ENCODE peak calls at places on chromosomes 12 and 14, in four cellular contexts. One of them, this sample, is unnamed.

GRCh38 chr14:105316968-105317498 is 2.5 kb downstream of the PACS2 start:
- DNase-seq in A549: no peak
- DNase-seq in GM12878: no peak
- DNase-seq in endothelial cell of umbilical vein: no peak
- DNase-seq in this sample: no peak

GRCh38 chr12:14928946-14929345 is 9.4 kb downstream of the ERP27 start:
- DNase-seq in A549: no peak
- DNase-seq in GM12878: no peak
- DNase-seq in endothelial cell of umbilical vein: peak
- DNase-seq in this sample: no peak

GRCh38 chr12:94405378-94406116 is 54.1 kb downstream of the CEP83 start:
- DNase-seq in A549: no peak
- DNase-seq in GM12878: peak
- DNase-seq in endothelial cell of umbilical vein: no peak
- DNase-seq in this sample: no peak

GRCh38 chr14:30138517-30138916 is 210.9 kb upstream of the PRKD1 start:
- DNase-seq in A549: no peak
- DNase-seq in GM12878: no peak
- DNase-seq in endothelial cell of umbilical vein: no peak
- DNase-seq in this sample: no peak

GRCh38 chr12:54304187-54304810 is 3.5 kb upstream of the NFE2 start:
- DNase-seq in A549: peak
- DNase-seq in GM12878: no peak
- DNase-seq in endothelial cell of umbilical vein: no peak
- DNase-seq in this sample: peak

GRCh38 chr12:64560395-64561301 is 49.6 kb upstream of the RASSF3 start:
- DNase-seq in A549: peak
- DNase-seq in GM12878: no peak
- DNase-seq in endothelial cell of umbilical vein: peak
- DNase-seq in this sample: peak

GRCh38 chr12:79454338-79454777 is 236.4 kb downstream of the PAWR start:
- DNase-seq in A549: no peak
- DNase-seq in GM12878: no peak
- DNase-seq in endothelial cell of umbilical vein: peak
- DNase-seq in this sample: no peak

GRCh38 chr12:47317182-47317915 is 237.6 kb upstream of the AMIGO2 start:
- DNase-seq in A549: no peak
- DNase-seq in GM12878: no peak
- DNase-seq in endothelial cell of umbilical vein: no peak
- DNase-seq in this sample: no peak

GRCh38 chr12:40224439-40225291 is at the start of gene LRRK2:
- DNase-seq in A549: peak
- DNase-seq in GM12878: no peak
- DNase-seq in endothelial cell of umbilical vein: peak
- DNase-seq in this sample: peak

GRCh38 chr12:99059824-99060526 is 414.9 kb downstream of the APAF1 start:
- DNase-seq in A549: no peak
- DNase-seq in GM12878: no peak
- DNase-seq in endothelial cell of umbilical vein: no peak
- DNase-seq in this sample: no peak

GRCh38 chr12:88469136-88469535 is 111.1 kb downstream of the KITLG start:
- DNase-seq in A549: no peak
- DNase-seq in GM12878: no peak
- DNase-seq in endothelial cell of umbilical vein: no peak
- DNase-seq in this sample: no peak

GRCh38 chr14:63383776-63384367 is 65.1 kb upstream of the GPHB5 start:
- DNase-seq in A549: no peak
- DNase-seq in GM12878: peak
- DNase-seq in endothelial cell of umbilical vein: no peak
- DNase-seq in this sample: peak

GRCh38 chr12:73529954-73530353 is 1007.7 kb upstream of the ATXN7L3B start:
- DNase-seq in A549: no peak
- DNase-seq in GM12878: no peak
- DNase-seq in endothelial cell of umbilical vein: no peak
- DNase-seq in this sample: no peak

GRCh38 chr12:106868982-106869381 is 86.7 kb upstream of the TMEM263 start:
- DNase-seq in A549: no peak
- DNase-seq in GM12878: no peak
- DNase-seq in endothelial cell of umbilical vein: no peak
- DNase-seq in this sample: no peak

GRCh38 chr12:111838353-111838752 is 3.7 kb upstream of the MAPKAPK5 start:
- DNase-seq in A549: no peak
- DNase-seq in GM12878: no peak
- DNase-seq in endothelial cell of umbilical vein: no peak
- DNase-seq in this sample: no peak

GRCh38 chr12:52789637-52790426 is 6.1 kb downstream of the KRT3 start:
- DNase-seq in A549: no peak
- DNase-seq in GM12878: no peak
- DNase-seq in endothelial cell of umbilical vein: no peak
- DNase-seq in this sample: peak

GRCh38 chr12:41189395-41190251 is 1.5 kb downstream of the PDZRN4 start:
- DNase-seq in A549: no peak
- DNase-seq in GM12878: no peak
- DNase-seq in endothelial cell of umbilical vein: peak
- DNase-seq in this sample: no peak

GRCh38 chr12:20040844-20041243 is 327.5 kb upstream of the PDE3A start:
- DNase-seq in A549: no peak
- DNase-seq in GM12878: no peak
- DNase-seq in endothelial cell of umbilical vein: peak
- DNase-seq in this sample: no peak

GRCh38 chr12:123071401-123072304 is 79.2 kb downstream of the PITPNM2 start:
- DNase-seq in A549: no peak
- DNase-seq in GM12878: no peak
- DNase-seq in endothelial cell of umbilical vein: no peak
- DNase-seq in this sample: no peak

GRCh38 chr14:79740043-79740442 is 471.3 kb downstream of the DIO2 start:
- DNase-seq in A549: no peak
- DNase-seq in GM12878: no peak
- DNase-seq in endothelial cell of umbilical vein: no peak
- DNase-seq in this sample: no peak

GRCh38 chr14:31966896-31967668 is 110.0 kb upstream of the ARHGAP5 start:
- DNase-seq in A549: no peak
- DNase-seq in GM12878: no peak
- DNase-seq in endothelial cell of umbilical vein: no peak
- DNase-seq in this sample: no peak

GRCh38 chr14:23182372-23183014 is 967 bp downstream of the SLC7A8 start:
- DNase-seq in A549: no peak
- DNase-seq in GM12878: no peak
- DNase-seq in endothelial cell of umbilical vein: peak
- DNase-seq in this sample: no peak

GRCh38 chr14:54594531-54594930 is 27.6 kb downstream of the SAMD4A start:
- DNase-seq in A549: no peak
- DNase-seq in GM12878: no peak
- DNase-seq in endothelial cell of umbilical vein: no peak
- DNase-seq in this sample: no peak

GRCh38 chr12:46472893-46473633 is 100.5 kb upstream of the SLC38A2 start:
- DNase-seq in A549: peak
- DNase-seq in GM12878: no peak
- DNase-seq in endothelial cell of umbilical vein: peak
- DNase-seq in this sample: no peak

GRCh38 chr14:76121089-76121748 is 30.5 kb upstream of the GPATCH2L start:
- DNase-seq in A549: no peak
- DNase-seq in GM12878: no peak
- DNase-seq in endothelial cell of umbilical vein: no peak
- DNase-seq in this sample: no peak

GRCh38 chr12:49652921-49653520 is 29.7 kb downstream of the PRPF40B start:
- DNase-seq in A549: no peak
- DNase-seq in GM12878: no peak
- DNase-seq in endothelial cell of umbilical vein: no peak
- DNase-seq in this sample: no peak
- TF ChIP-seq CTCF in A549: no peak
- TF ChIP-seq CTCF in GM12878: no peak
- TF ChIP-seq CTCF in endothelial cell of umbilical vein: no peak
- TF ChIP-seq CTCF in this sample: no peak

DNA sequence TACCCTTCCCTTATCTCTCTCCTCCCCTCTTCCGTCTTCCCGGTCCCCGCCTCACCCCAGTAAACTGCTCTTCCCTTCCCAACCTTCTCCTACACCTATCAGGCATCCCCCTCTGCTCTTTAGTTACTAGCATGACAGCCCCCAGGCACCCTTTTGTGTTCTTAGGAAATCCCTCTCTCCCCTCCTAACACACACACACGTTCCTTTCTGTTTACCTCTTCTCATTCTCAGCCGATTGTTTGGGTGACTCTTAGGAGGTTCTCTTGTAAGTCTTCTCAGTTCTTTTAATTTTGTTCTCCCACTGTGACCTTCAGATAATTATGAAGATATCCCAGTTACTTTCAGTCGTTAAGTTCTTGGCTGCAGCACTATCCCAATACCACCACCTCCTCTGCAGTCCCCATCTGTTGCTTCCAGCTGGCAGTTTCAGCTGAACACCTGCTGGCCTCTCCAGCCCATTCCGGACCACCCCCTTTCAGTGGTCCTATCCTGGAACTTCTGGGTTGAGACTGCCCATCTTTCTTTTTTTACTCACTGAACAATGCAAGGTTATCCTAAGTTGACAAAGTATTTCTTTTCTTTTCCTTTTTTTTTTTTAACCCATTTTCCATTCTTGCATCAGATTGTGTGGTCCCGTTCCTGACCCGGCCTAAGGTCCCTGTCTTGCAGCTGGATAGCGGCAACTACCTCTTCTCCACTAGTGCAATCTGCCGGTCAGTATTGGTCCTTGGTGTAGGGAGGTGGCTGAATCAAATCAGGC is 709 bp downstream of the MARS1 start:
- DNase-seq in A549: no peak
- DNase-seq in GM12878: no peak
- DNase-seq in endothelial cell of umbilical vein: peak
- DNase-seq in this sample: no peak
- TF ChIP-seq MAX in A549: no peak
- TF ChIP-seq MAX in GM12878: no peak
- TF ChIP-seq MAX in endothelial cell of umbilical vein: no peak
- TF ChIP-seq MAX in this sample: no peak

GRCh38 chr12:83388551-83388950 is 701.8 kb downstream of the TMTC2 start:
- DNase-seq in A549: no peak
- DNase-seq in GM12878: no peak
- DNase-seq in endothelial cell of umbilical vein: no peak
- DNase-seq in this sample: no peak

GRCh38 chr12:83390186-83390585 is 703.5 kb downstream of the TMTC2 start:
- DNase-seq in A549: no peak
- DNase-seq in GM12878: no peak
- DNase-seq in endothelial cell of umbilical vein: no peak
- DNase-seq in this sample: no peak

DNA sequence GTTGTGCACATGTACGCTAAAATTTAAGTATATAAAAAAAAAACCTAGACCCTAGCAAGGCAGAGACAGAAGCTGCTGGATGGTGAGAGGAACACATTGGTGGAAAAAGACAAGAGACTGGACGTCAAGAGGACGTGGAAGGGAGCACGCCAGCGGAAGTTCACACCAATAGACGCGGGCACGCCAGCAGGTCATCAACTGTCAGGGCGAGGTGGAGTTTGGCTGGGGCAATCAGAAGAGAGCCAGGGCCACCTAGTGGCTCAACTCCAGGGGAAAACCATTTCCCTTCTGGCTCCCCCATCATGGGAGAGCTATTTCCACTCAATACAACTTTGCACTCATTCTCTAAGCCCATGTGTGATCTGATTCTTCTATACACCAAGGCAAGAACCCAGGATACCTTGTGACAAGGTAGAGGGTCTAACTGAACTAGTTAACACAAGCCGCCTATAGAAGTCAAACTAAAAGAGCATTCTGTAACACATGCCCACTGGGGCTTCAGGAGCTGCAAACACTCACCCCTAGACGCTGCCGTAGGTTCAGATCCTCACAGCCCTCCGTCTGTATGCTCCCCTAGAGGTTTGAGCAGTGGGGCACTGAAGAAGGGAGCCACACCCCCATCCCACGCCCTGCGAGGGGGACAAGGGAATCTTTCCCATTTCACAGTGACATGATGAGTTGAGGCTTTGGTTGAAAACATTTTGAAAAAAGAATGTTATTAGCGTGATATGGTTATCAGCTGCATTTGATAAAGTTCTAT is 702.7 kb downstream of the TMTC2 start:
- DNase-seq in A549: peak
- DNase-seq in GM12878: no peak
- DNase-seq in endothelial cell of umbilical vein: no peak
- DNase-seq in this sample: peak
- TF ChIP-seq MYC in A549: no peak
- TF ChIP-seq MYC in GM12878: no peak
- TF ChIP-seq MYC in endothelial cell of umbilical vein: no peak
- TF ChIP-seq MYC in this sample: no peak

GRCh38 chr14:89900822-89901221 is 53.7 kb downstream of the EFCAB11 start:
- DNase-seq in A549: no peak
- DNase-seq in GM12878: no peak
- DNase-seq in endothelial cell of umbilical vein: peak
- DNase-seq in this sample: no peak

GRCh38 chr14:89903340-89903965 is 51.1 kb downstream of the EFCAB11 start:
- DNase-seq in A549: no peak
- DNase-seq in GM12878: no peak
- DNase-seq in endothelial cell of umbilical vein: no peak
- DNase-seq in this sample: no peak

GRCh38 chr14:89902876-89903275 is 51.7 kb downstream of the EFCAB11 start:
- DNase-seq in A549: no peak
- DNase-seq in GM12878: no peak
- DNase-seq in endothelial cell of umbilical vein: peak
- DNase-seq in this sample: no peak

GRCh38 chr14:89906000-89906399 is 48.5 kb downstream of the EFCAB11 start:
- DNase-seq in A549: no peak
- DNase-seq in GM12878: no peak
- DNase-seq in endothelial cell of umbilical vein: no peak
- DNase-seq in this sample: no peak

DNA sequence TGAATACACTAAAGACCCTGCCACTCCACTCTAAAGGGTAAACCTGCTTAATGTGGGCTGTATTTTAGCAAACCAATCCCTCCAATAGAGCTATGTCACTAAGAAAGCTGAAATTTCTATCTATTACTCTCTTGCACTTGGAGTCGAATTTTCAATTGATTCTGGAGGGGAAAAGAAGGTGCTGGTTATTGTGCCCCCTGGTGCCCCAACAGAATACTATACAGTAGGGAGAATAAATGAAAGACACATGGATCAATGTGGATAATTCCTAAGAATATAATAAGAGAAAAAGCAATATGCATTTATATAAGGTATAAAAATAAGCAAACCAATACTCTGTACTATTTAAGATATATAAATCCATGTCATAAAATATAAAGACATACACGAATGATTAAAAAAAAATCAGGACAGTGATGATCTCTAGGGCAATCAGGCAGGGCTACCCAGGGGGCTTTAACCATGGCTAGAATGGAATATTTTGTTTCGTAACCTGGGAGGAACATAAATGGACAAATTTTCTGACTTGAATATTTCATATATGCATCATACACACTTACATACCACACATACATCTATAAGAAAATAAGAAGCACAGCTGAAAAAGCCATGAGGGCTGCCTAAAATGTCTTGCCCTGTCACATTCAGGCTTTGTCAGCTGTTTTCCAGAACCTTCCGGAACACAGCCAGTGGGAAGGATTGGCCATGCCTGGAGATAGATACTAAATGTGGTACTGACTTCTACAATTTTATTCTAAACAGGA is 54.4 kb downstream of the EFCAB11 start:
- DNase-seq in A549: no peak
- DNase-seq in GM12878: no peak
- DNase-seq in endothelial cell of umbilical vein: peak
- DNase-seq in this sample: peak
- TF ChIP-seq CTCF in A549: peak
- TF ChIP-seq CTCF in GM12878: peak
- TF ChIP-seq CTCF in endothelial cell of umbilical vein: peak
- TF ChIP-seq CTCF in this sample: peak

GRCh38 chr12:26867084-26867483 is 34.1 kb upstream of the ITPR2 start:
- DNase-seq in A549: no peak
- DNase-seq in GM12878: peak
- DNase-seq in endothelial cell of umbilical vein: no peak
- DNase-seq in this sample: peak
- TF ChIP-seq MAX in A549: no peak
- TF ChIP-seq MAX in GM12878: no peak
- TF ChIP-seq MAX in endothelial cell of umbilical vein: no peak
- TF ChIP-seq MAX in this sample: no peak

GRCh38 chr12:132000286-132000872 is 50.6 kb downstream of the EP400 start:
- DNase-seq in A549: no peak
- DNase-seq in GM12878: no peak
- DNase-seq in endothelial cell of umbilical vein: no peak
- DNase-seq in this sample: no peak
- TF ChIP-seq MYC in A549: no peak
- TF ChIP-seq MYC in GM12878: no peak
- TF ChIP-seq MYC in endothelial cell of umbilical vein: no peak
- TF ChIP-seq MYC in this sample: no peak

This sample was measured in NB4.